ENCODE peak calls at places on chromosomes 1 and 21, in nine cellular contexts. One of them, this sample, is unnamed.
A peak's percentile ranks its signal among the peaks of the same experiment; 100 is the strongest.

GRCh38 chr1:77021637-77022036 is 154.4 kb downstream of the ST6GALNAC5 start:
- DNase-seq in BJ: no peak
- DNase-seq in adrenal gland: no peak
- DNase-seq in astrocyte of the cerebellum: no peak
- DNase-seq in IMR-90: no peak
- DNase-seq in pancreas: no peak
- DNase-seq in AG09309: no peak
- DNase-seq in fibroblast of lung: no peak
- DNase-seq in neural progenitor cell: no peak
- DNase-seq in this sample: no peak

GRCh38 chr1:39183503-39184353 is 20.8 kb upstream of the MACF1 start:
- DNase-seq in BJ: peak; percentile 27
- DNase-seq in adrenal gland: peak; percentile 72
- DNase-seq in astrocyte of the cerebellum: no peak
- DNase-seq in IMR-90: peak; percentile 74
- DNase-seq in pancreas: no peak
- DNase-seq in AG09309: no peak
- DNase-seq in fibroblast of lung: peak; percentile 85
- DNase-seq in neural progenitor cell: no peak
- DNase-seq in this sample: no peak

GRCh38 chr1:69441496-69441895 is 126.2 kb upstream of the LRRC7 start:
- DNase-seq in BJ: no peak
- DNase-seq in adrenal gland: no peak
- DNase-seq in astrocyte of the cerebellum: no peak
- DNase-seq in IMR-90: no peak
- DNase-seq in pancreas: no peak
- DNase-seq in AG09309: no peak
- DNase-seq in fibroblast of lung: no peak
- DNase-seq in neural progenitor cell: no peak
- DNase-seq in this sample: no peak

GRCh38 chr1:20348326-20348910 is 57.7 kb downstream of the VWA5B1 start:
- DNase-seq in BJ: no peak
- DNase-seq in adrenal gland: no peak
- DNase-seq in astrocyte of the cerebellum: no peak
- DNase-seq in IMR-90: no peak
- DNase-seq in pancreas: no peak
- DNase-seq in AG09309: no peak
- DNase-seq in fibroblast of lung: no peak
- DNase-seq in neural progenitor cell: no peak
- DNase-seq in this sample: no peak

GRCh38 chr1:31570228-31570627 is 6.1 kb upstream of the TINAGL1 start:
- DNase-seq in BJ: no peak
- DNase-seq in adrenal gland: no peak
- DNase-seq in astrocyte of the cerebellum: no peak
- DNase-seq in IMR-90: no peak
- DNase-seq in pancreas: no peak
- DNase-seq in AG09309: no peak
- DNase-seq in fibroblast of lung: no peak
- DNase-seq in neural progenitor cell: no peak
- DNase-seq in this sample: no peak

GRCh38 chr21:46122758-46123683 is 25.1 kb downstream of the COL6A2 start:
- DNase-seq in BJ: no peak
- DNase-seq in adrenal gland: peak; percentile 9
- DNase-seq in astrocyte of the cerebellum: no peak
- DNase-seq in IMR-90: no peak
- DNase-seq in pancreas: no peak
- DNase-seq in AG09309: no peak
- DNase-seq in fibroblast of lung: no peak
- DNase-seq in neural progenitor cell: no peak
- DNase-seq in this sample: no peak

GRCh38 chr1:22529901-22530621 is 33.2 kb upstream of the EPHA8 start:
- DNase-seq in BJ: peak; percentile 17
- DNase-seq in adrenal gland: no peak
- DNase-seq in astrocyte of the cerebellum: no peak
- DNase-seq in IMR-90: no peak
- DNase-seq in pancreas: no peak
- DNase-seq in AG09309: no peak
- DNase-seq in fibroblast of lung: peak; percentile 14
- DNase-seq in neural progenitor cell: peak; percentile 42
- DNase-seq in this sample: no peak

GRCh38 chr1:183385746-183386145 is 32.4 kb downstream of the NMNAT2 start:
- DNase-seq in BJ: no peak
- DNase-seq in adrenal gland: no peak
- DNase-seq in astrocyte of the cerebellum: no peak
- DNase-seq in IMR-90: no peak
- DNase-seq in pancreas: no peak
- DNase-seq in AG09309: no peak
- DNase-seq in fibroblast of lung: no peak
- DNase-seq in neural progenitor cell: no peak
- DNase-seq in this sample: no peak

GRCh38 chr21:14883351-14883750 is 181.4 kb downstream of the NRIP1 start:
- DNase-seq in BJ: no peak
- DNase-seq in adrenal gland: no peak
- DNase-seq in astrocyte of the cerebellum: no peak
- DNase-seq in IMR-90: no peak
- DNase-seq in pancreas: no peak
- DNase-seq in AG09309: no peak
- DNase-seq in fibroblast of lung: no peak
- DNase-seq in neural progenitor cell: no peak
- DNase-seq in this sample: no peak

GRCh38 chr1:99003911-99004269 is 771 bp downstream of the PLPPR5 start:
- DNase-seq in BJ: no peak
- DNase-seq in adrenal gland: peak; percentile 10
- DNase-seq in astrocyte of the cerebellum: no peak
- DNase-seq in IMR-90: no peak
- DNase-seq in pancreas: peak; percentile 11
- DNase-seq in AG09309: no peak
- DNase-seq in fibroblast of lung: no peak
- DNase-seq in neural progenitor cell: peak; percentile 28
- DNase-seq in this sample: no peak

GRCh38 chr1:159946242-159947187 is 1.1 kb upstream of the IGSF9 start:
- DNase-seq in BJ: no peak
- DNase-seq in adrenal gland: no peak
- DNase-seq in astrocyte of the cerebellum: no peak
- DNase-seq in IMR-90: no peak
- DNase-seq in pancreas: no peak
- DNase-seq in AG09309: no peak
- DNase-seq in fibroblast of lung: no peak
- DNase-seq in neural progenitor cell: no peak
- DNase-seq in this sample: no peak

GRCh38 chr1:54606990-54607325 is 16.4 kb downstream of the FAM151A start:
- DNase-seq in BJ: no peak
- DNase-seq in adrenal gland: no peak
- DNase-seq in astrocyte of the cerebellum: no peak
- DNase-seq in IMR-90: no peak
- DNase-seq in pancreas: no peak
- DNase-seq in AG09309: no peak
- DNase-seq in fibroblast of lung: no peak
- DNase-seq in neural progenitor cell: no peak
- DNase-seq in this sample: no peak

GRCh38 chr1:48600182-48600581 is 128.2 kb upstream of the SPATA6 start:
- DNase-seq in BJ: no peak
- DNase-seq in adrenal gland: no peak
- DNase-seq in astrocyte of the cerebellum: no peak
- DNase-seq in IMR-90: no peak
- DNase-seq in pancreas: no peak
- DNase-seq in AG09309: no peak
- DNase-seq in fibroblast of lung: no peak
- DNase-seq in neural progenitor cell: no peak
- DNase-seq in this sample: no peak

DNA sequence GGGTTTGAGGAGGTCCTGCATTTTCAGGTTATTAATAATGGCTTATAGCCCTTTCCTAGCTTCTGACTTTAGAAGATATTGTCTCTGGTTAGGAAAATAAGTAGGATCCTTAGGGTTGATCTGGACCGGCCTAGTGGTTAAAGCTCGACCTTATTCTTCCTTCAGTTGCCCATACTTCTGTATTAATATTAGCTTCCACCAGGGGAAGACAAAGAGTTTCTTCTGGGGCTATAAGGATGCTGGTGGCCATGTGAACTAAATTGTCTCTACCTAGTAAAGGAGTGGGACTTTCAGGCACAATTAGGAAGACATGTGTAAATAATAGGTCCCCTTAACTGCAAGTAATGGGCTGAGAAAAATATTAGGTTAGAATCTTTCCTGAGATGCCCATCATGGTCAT is 20.6 kb upstream of the FCGR2A start:
- DNase-seq in BJ: no peak
- DNase-seq in adrenal gland: no peak
- DNase-seq in astrocyte of the cerebellum: no peak
- DNase-seq in IMR-90: no peak
- DNase-seq in pancreas: no peak
- DNase-seq in AG09309: no peak
- DNase-seq in fibroblast of lung: no peak
- DNase-seq in neural progenitor cell: no peak
- DNase-seq in this sample: no peak
- TF ChIP-seq CTCF in BJ: peak; percentile 29
- TF ChIP-seq CTCF in adrenal gland: no peak
- TF ChIP-seq CTCF in astrocyte of the cerebellum: no peak
- TF ChIP-seq CTCF in IMR-90: peak; percentile 45
- TF ChIP-seq CTCF in pancreas: no peak
- TF ChIP-seq CTCF in AG09309: peak; percentile 35
- TF ChIP-seq CTCF in fibroblast of lung: no peak
- TF ChIP-seq CTCF in neural progenitor cell: peak; percentile 24
- TF ChIP-seq CTCF in this sample: peak; percentile 60

DNA sequence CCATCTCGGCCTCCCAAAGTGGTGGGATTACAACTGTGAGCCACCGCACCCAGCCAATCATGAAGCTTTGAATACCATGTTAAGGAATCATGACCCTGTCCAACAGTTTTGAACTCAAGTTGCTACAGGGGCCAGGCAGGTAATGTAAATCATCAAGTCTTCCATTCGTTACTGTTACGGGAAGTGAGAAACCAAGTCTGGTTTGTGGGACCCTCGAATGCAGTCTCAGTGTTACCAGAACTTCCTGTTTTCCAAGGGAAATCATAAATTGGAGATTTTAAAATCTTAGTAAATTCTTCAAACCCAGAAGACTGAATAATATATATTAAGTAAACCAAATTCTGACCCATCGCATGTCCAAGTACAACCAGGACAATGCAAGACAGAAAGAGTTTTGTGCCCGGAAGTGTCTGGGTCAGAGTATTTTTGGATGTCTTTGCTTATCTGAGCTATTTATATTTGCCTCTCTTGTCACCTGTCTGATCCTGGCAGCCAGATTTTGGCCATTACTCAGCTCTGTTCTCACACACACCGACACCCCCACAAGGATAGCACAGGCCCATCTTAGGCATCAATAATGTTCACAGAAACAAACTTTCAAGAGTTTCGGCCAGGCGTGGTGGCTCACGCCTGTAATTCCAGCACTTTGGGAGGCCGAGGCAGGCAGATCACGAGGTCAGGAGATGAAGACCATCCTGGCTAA is 8.8 kb downstream of the ATP5IF1 start:
- DNase-seq in BJ: no peak
- DNase-seq in adrenal gland: no peak
- DNase-seq in astrocyte of the cerebellum: no peak
- DNase-seq in IMR-90: no peak
- DNase-seq in pancreas: no peak
- DNase-seq in AG09309: no peak
- DNase-seq in fibroblast of lung: no peak
- DNase-seq in neural progenitor cell: no peak
- DNase-seq in this sample: peak; percentile 73
- H3K4me3 ChIP-seq in BJ: no peak overlapping the region
- H3K4me3 ChIP-seq in adrenal gland: no peak overlapping the region
- H3K4me3 ChIP-seq in astrocyte of the cerebellum: no peak overlapping the region
- H3K4me3 ChIP-seq in IMR-90: no peak overlapping the region
- H3K4me3 ChIP-seq in pancreas: no peak overlapping the region
- H3K4me3 ChIP-seq in AG09309: no peak overlapping the region
- H3K4me3 ChIP-seq in fibroblast of lung: no peak overlapping the region
- H3K4me3 ChIP-seq in neural progenitor cell: no peak overlapping the region
- H3K4me3 ChIP-seq in this sample: peak overlapping the region; percentile 2

GRCh38 chr1:89070509-89070908 is 5.5 kb upstream of the GBP1 start:
- DNase-seq in BJ: no peak
- DNase-seq in adrenal gland: no peak
- DNase-seq in astrocyte of the cerebellum: no peak
- DNase-seq in IMR-90: no peak
- DNase-seq in pancreas: no peak
- DNase-seq in AG09309: no peak
- DNase-seq in fibroblast of lung: no peak
- DNase-seq in neural progenitor cell: no peak
- DNase-seq in this sample: no peak
- TF ChIP-seq CTCF in BJ: no peak
- TF ChIP-seq CTCF in adrenal gland: no peak
- TF ChIP-seq CTCF in astrocyte of the cerebellum: no peak
- TF ChIP-seq CTCF in IMR-90: no peak
- TF ChIP-seq CTCF in pancreas: no peak
- TF ChIP-seq CTCF in AG09309: no peak
- TF ChIP-seq CTCF in fibroblast of lung: no peak
- TF ChIP-seq CTCF in neural progenitor cell: no peak
- TF ChIP-seq CTCF in this sample: no peak

GRCh38 chr1:51515312-51515960 is 3.6 kb downstream of the EPS15 start:
- DNase-seq in BJ: no peak
- DNase-seq in adrenal gland: no peak
- DNase-seq in astrocyte of the cerebellum: no peak
- DNase-seq in IMR-90: no peak
- DNase-seq in pancreas: no peak
- DNase-seq in AG09309: no peak
- DNase-seq in fibroblast of lung: no peak
- DNase-seq in neural progenitor cell: no peak
- DNase-seq in this sample: no peak
- H3K4me3 ChIP-seq in BJ: no peak overlapping the region
- H3K4me3 ChIP-seq in adrenal gland: no peak overlapping the region
- H3K4me3 ChIP-seq in astrocyte of the cerebellum: no peak overlapping the region
- H3K4me3 ChIP-seq in IMR-90: no peak overlapping the region
- H3K4me3 ChIP-seq in pancreas: peak overlapping the region; percentile 13
- H3K4me3 ChIP-seq in AG09309: no peak overlapping the region
- H3K4me3 ChIP-seq in fibroblast of lung: peak overlapping the region; percentile 18
- H3K4me3 ChIP-seq in neural progenitor cell: no peak overlapping the region
- H3K4me3 ChIP-seq in this sample: peak overlapping the region; percentile 93

This sample was measured in GM06990.